ENCODE peak calls at places on chromosome 7, in six cellular contexts. B is cardiac muscle cell, I is OCI-LY7, S is fibroblast of lung, L is HFF-Myc, T is neural progenitor cell. C is an unnamed sample.

GRCh38 chr7:130940907-130941306 is 206.9 kb upstream of the KLF14 start:
- DNase-seq in B (no peak), S (peak), I (no peak), L (no peak), T (no peak), C (no peak)

GRCh38 chr7:100390286-100391028 is 17.2 kb downstream of the PILRA start:
- DNase-seq in S (no peak), L (no peak), I (no peak), B (no peak), T (no peak), C (no peak)

GRCh38 chr7:41385996-41386395 is 316.9 kb downstream of the INHBA start:
- DNase-seq in B (no peak), T (peak), L (no peak), I (no peak), S (no peak), C (no peak)

GRCh38 chr7:155693826-155694225 is 49.4 kb downstream of the RBM33 start:
- DNase-seq in B (no peak), L (no peak), I (no peak), T (no peak), S (no peak), C (no peak)

GRCh38 chr7:130740617-130741016 is 6.6 kb upstream of the KLF14 start:
- DNase-seq in T (no peak), I (no peak), B (no peak), S (no peak), L (no peak), C (no peak)

GRCh38 chr7:130893441-130893894 is 159.5 kb upstream of the KLF14 start:
- DNase-seq in I (no peak), S (peak), B (no peak), L (no peak), T (no peak), C (no peak)

GRCh38 chr7:77368974-77369373 is 47.2 kb downstream of the GSAP start:
- DNase-seq in B (peak), T (no peak), S (peak), L (no peak), I (no peak), C (no peak)

GRCh38 chr7:22464299-22464698 is 35.7 kb downstream of the STEAP1B start:
- DNase-seq in T (no peak), S (no peak), I (no peak), B (no peak), L (no peak), C (no peak)

GRCh38 chr7:48045205-48045765 is 9.9 kb downstream of the C7orf57 start:
- DNase-seq in S (no peak), T (no peak), L (no peak), I (no peak), B (no peak), C (no peak)

GRCh38 chr7:99822731-99823718 is 4.8 kb upstream of the CYP3A43 start:
- DNase-seq in I (no peak), T (no peak), L (no peak), B (peak), S (no peak), C (no peak)

GRCh38 chr7:12092499-12093130 is 118.5 kb upstream of the TMEM106B start:
- DNase-seq in L (no peak), S (no peak), I (no peak), B (no peak), T (no peak), C (no peak)

GRCh38 chr7:146146866-146147265 is 30.3 kb downstream of the CNTNAP2 start:
- DNase-seq in B (no peak), L (peak), S (peak), T (no peak), I (no peak), C (no peak)

DNA sequence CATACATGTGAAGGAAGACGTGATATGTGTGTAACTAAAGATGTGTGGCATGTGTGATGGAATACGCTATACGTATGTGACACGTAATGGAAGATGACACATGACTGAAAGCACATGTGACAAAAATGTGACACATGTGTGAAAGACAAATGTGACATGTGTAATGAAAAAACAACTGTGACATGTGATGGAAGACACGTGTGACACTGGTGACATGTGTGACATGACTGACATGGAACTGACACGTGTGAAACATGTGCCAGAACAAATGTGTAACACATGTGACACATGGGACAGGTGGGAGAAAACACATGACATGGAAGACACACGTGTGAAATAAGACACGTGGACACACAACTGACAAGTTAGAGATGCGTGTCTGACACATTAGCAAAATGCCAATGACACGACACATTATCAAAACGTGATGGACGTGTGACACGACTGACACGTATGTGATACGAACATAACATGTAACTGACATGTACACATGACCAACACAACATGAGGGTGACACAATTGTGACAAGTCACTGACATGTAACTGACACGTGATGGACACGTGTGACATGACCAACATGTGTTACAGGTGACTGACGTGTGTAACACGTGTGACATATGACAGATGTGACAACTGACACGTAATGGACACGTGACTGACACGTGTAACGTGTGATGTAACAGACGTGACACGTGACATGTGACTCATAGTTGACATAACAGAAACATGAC is 24.4 kb downstream of the CRPPA start:
- DNase-seq in I (no peak), B (no peak), S (no peak), L (no peak), T (peak), C (no peak)
- H3K4me3 ChIP-seq in I (no peak), B (no peak), S (no peak), L (no peak), T (no peak), C (no peak)

GRCh38 chr7:106114735-106115383 is 2.7 kb upstream of the SYPL1 start:
- DNase-seq in S (no peak), L (no peak), I (peak), B (no peak), T (no peak), C (no peak)
- H3K4me3 ChIP-seq in S (no peak), L (no peak), I (peak), B (no peak), T (no peak), C (no peak)

GRCh38 chr7:27207348-27207985 is 7.6 kb upstream of the HOXA13 start:
- DNase-seq in L (no peak), I (no peak), S (no peak), T (no peak), B (no peak), C (no peak)

GRCh38 chr7:27203964-27204594 is 4.2 kb upstream of the HOXA13 start:
- DNase-seq in S (no peak), L (no peak), T (no peak), I (no peak), B (no peak), C (no peak)

GRCh38 chr7:27204851-27205322 is 5.0 kb upstream of the HOXA13 start:
- DNase-seq in T (peak), I (no peak), B (no peak), S (no peak), L (no peak), C (no peak)

GRCh38 chr7:27203378-27203953 is 3.6 kb upstream of the HOXA13 start:
- DNase-seq in L (no peak), I (no peak), S (no peak), T (no peak), B (no peak), C (no peak)

DNA sequence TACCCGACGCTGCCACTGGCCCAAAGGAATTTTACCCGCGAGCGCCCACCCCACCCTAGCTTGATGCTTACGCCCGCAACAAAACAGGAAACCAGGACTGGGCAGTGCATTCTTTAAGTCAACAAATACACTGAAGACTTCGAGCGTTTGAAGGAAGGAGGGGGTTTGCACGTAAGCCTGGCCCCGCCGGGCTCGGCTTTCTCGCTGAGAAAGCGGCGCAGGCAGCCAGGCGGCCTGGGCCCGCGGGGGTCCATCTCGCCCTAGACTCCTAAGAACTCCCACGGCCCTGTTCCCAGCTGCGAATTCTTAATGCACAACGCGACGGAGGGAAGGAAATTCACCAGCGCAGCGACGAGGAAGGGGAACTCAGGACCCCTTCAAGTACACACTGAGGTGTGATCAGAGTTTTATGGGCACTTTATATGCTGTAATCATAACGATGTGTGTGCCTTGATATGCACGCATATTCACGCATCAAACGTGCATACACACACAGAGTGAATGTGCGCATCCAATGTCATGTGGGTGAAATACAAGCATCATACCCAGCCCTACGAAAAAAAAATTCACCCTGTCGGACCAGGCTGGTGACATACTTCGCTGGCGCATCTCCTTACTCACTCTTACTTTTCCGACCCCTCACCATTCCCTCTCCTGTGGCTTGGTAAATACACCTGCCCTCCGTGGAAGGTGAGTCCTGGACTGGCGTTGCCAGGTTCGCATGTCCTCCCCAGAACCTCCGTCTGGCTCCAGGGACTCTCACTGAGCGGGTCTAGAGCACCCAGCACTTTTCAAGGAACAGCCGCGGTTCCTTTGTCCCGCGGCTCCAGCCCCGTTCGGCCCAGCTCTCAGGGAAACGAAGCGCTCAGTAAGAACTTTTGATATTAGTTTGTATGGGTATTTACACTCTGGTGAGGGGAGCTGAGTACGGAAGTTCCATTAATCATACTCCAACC is 5.7 kb upstream of the HOXA13 start:
- DNase-seq in B (no peak), I (no peak), S (no peak), L (no peak), T (peak), C (no peak)
- H3K4me3 ChIP-seq in B (no peak), I (no peak), S (no peak), L (peak), T (peak), C (no peak)

DNA sequence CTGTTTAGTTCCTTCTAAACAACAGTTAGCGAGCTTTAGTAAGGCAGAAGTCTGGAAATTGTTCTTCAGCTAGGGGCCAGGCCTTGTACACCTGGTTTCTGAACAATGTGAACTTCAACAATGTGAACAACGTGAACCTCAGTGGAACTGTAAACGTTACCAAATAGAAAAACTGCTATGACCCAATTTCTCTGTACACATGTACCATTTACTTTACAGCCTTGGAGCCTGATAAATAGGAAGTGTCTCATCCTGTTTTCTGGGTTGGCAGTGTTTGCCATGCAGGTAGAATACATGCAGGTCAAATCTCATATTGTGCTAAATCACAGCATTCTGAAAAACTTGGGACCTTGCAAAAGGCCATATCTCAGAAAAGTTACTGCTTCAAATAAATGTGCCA is 1.6 kb downstream of the STEAP4 start:
- DNase-seq in L (no peak), T (no peak), B (no peak), I (no peak), S (no peak), C (peak)
- H3K4me3 ChIP-seq in L (no peak), T (no peak), B (no peak), I (no peak), S (no peak), C (no peak)

GRCh38 chr7:50959991-50960390 is 177.3 kb upstream of the GRB10 start:
- DNase-seq in B (no peak), S (no peak), T (no peak), L (no peak), I (no peak), C (no peak)
- H3K4me3 ChIP-seq in B (no peak), S (no peak), T (no peak), L (no peak), I (no peak), C (no peak)

GRCh38 chr7:85185355-85186082 is 1.3 kb downstream of the SEMA3D start:
- DNase-seq in T (peak), L (peak), S (peak), I (no peak), B (peak), C (no peak)
- H3K4me3 ChIP-seq in T (peak), L (peak), S (peak), I (no peak), B (peak), C (no peak)